ENCODE peak calls at places on chromosomes 16 and 17, in six cellular contexts. One of them, this sample, is unnamed.

GRCh38 chr16:85003076-85003475 is 8.3 kb downstream of the ZDHHC7 start:
- DNase-seq in C1 segment of cervical spinal cord: no peak
- DNase-seq in spleen: no peak
- DNase-seq in ecto neural progenitor cell: no peak
- DNase-seq in iPS DF 19.7: no peak
- DNase-seq in NCI-H2029 treated with DMSO at 0.1 percent for 48 hours: no peak
- DNase-seq in this sample: no peak

GRCh38 chr16:9099131-9099625 is 7.7 kb downstream of the HAPSTR1 start:
- DNase-seq in C1 segment of cervical spinal cord: no peak
- DNase-seq in spleen: peak
- DNase-seq in ecto neural progenitor cell: no peak
- DNase-seq in iPS DF 19.7: no peak
- DNase-seq in NCI-H2029 treated with DMSO at 0.1 percent for 48 hours: no peak
- DNase-seq in this sample: no peak

GRCh38 chr17:75878174-75878998 is at the start of gene TRIM47:
- DNase-seq in C1 segment of cervical spinal cord: peak
- DNase-seq in spleen: peak
- DNase-seq in ecto neural progenitor cell: no peak
- DNase-seq in iPS DF 19.7: no peak
- DNase-seq in NCI-H2029 treated with DMSO at 0.1 percent for 48 hours: no peak
- DNase-seq in this sample: no peak

GRCh38 chr17:38325221-38325851 is 18.4 kb downstream of the GPR179 start:
- DNase-seq in C1 segment of cervical spinal cord: no peak
- DNase-seq in spleen: peak
- DNase-seq in ecto neural progenitor cell: peak
- DNase-seq in iPS DF 19.7: no peak
- DNase-seq in NCI-H2029 treated with DMSO at 0.1 percent for 48 hours: no peak
- DNase-seq in this sample: no peak

GRCh38 chr17:65489413-65490170 is 71.9 kb downstream of the AXIN2 start:
- DNase-seq in C1 segment of cervical spinal cord: no peak
- DNase-seq in spleen: no peak
- DNase-seq in ecto neural progenitor cell: peak
- DNase-seq in iPS DF 19.7: no peak
- DNase-seq in NCI-H2029 treated with DMSO at 0.1 percent for 48 hours: no peak
- DNase-seq in this sample: no peak

GRCh38 chr17:17763136-17763535 is 73.7 kb downstream of the SREBF1 start:
- DNase-seq in C1 segment of cervical spinal cord: no peak
- DNase-seq in spleen: no peak
- DNase-seq in ecto neural progenitor cell: no peak
- DNase-seq in iPS DF 19.7: no peak
- DNase-seq in NCI-H2029 treated with DMSO at 0.1 percent for 48 hours: no peak
- DNase-seq in this sample: no peak

GRCh38 chr17:2959371-2960130 is 103.9 kb downstream of the OR1D5 start:
- DNase-seq in C1 segment of cervical spinal cord: no peak
- DNase-seq in spleen: peak
- DNase-seq in ecto neural progenitor cell: no peak
- DNase-seq in iPS DF 19.7: no peak
- DNase-seq in NCI-H2029 treated with DMSO at 0.1 percent for 48 hours: no peak
- DNase-seq in this sample: no peak

GRCh38 chr17:7356072-7356549 is 1.2 kb downstream of the TMEM95 start:
- DNase-seq in C1 segment of cervical spinal cord: peak
- DNase-seq in spleen: peak
- DNase-seq in ecto neural progenitor cell: peak
- DNase-seq in iPS DF 19.7: peak
- DNase-seq in NCI-H2029 treated with DMSO at 0.1 percent for 48 hours: no peak
- DNase-seq in this sample: no peak

GRCh38 chr17:8791910-8792270 is 7.3 kb downstream of the MFSD6L start:
- DNase-seq in C1 segment of cervical spinal cord: no peak
- DNase-seq in spleen: no peak
- DNase-seq in ecto neural progenitor cell: no peak
- DNase-seq in iPS DF 19.7: no peak
- DNase-seq in NCI-H2029 treated with DMSO at 0.1 percent for 48 hours: no peak
- DNase-seq in this sample: no peak

GRCh38 chr16:1143761-1144450 is 9.0 kb upstream of the CACNA1H start:
- DNase-seq in C1 segment of cervical spinal cord: no peak
- DNase-seq in spleen: no peak
- DNase-seq in ecto neural progenitor cell: no peak
- DNase-seq in iPS DF 19.7: no peak
- DNase-seq in NCI-H2029 treated with DMSO at 0.1 percent for 48 hours: no peak
- DNase-seq in this sample: no peak

GRCh38 chr16:65660390-65660789 is 538.5 kb upstream of the CDH11 start:
- DNase-seq in C1 segment of cervical spinal cord: no peak
- DNase-seq in spleen: no peak
- DNase-seq in ecto neural progenitor cell: no peak
- DNase-seq in iPS DF 19.7: no peak
- DNase-seq in NCI-H2029 treated with DMSO at 0.1 percent for 48 hours: no peak
- DNase-seq in this sample: no peak

GRCh38 chr16:86232496-86232895 is 277.8 kb upstream of the FOXF1 start:
- DNase-seq in C1 segment of cervical spinal cord: no peak
- DNase-seq in spleen: no peak
- DNase-seq in ecto neural progenitor cell: no peak
- DNase-seq in iPS DF 19.7: no peak
- DNase-seq in NCI-H2029 treated with DMSO at 0.1 percent for 48 hours: no peak
- DNase-seq in this sample: no peak

GRCh38 chr17:43994272-43995149 is 9.9 kb upstream of the NAGS start:
- DNase-seq in C1 segment of cervical spinal cord: peak
- DNase-seq in spleen: peak
- DNase-seq in ecto neural progenitor cell: peak
- DNase-seq in iPS DF 19.7: no peak
- DNase-seq in NCI-H2029 treated with DMSO at 0.1 percent for 48 hours: no peak
- DNase-seq in this sample: no peak

GRCh38 chr17:39943702-39944392 is 16.3 kb downstream of the LRRC3C start:
- DNase-seq in C1 segment of cervical spinal cord: no peak
- DNase-seq in spleen: no peak
- DNase-seq in ecto neural progenitor cell: no peak
- DNase-seq in iPS DF 19.7: no peak
- DNase-seq in NCI-H2029 treated with DMSO at 0.1 percent for 48 hours: peak
- DNase-seq in this sample: no peak

GRCh38 chr16:86038923-86039310 is 140.0 kb downstream of the IRF8 start:
- DNase-seq in C1 segment of cervical spinal cord: no peak
- DNase-seq in spleen: no peak
- DNase-seq in ecto neural progenitor cell: no peak
- DNase-seq in iPS DF 19.7: no peak
- DNase-seq in NCI-H2029 treated with DMSO at 0.1 percent for 48 hours: no peak
- DNase-seq in this sample: no peak

GRCh38 chr16:89925596-89926079 is 2.5 kb downstream of the TUBB3 start:
- DNase-seq in C1 segment of cervical spinal cord: no peak
- DNase-seq in spleen: no peak
- DNase-seq in ecto neural progenitor cell: no peak
- DNase-seq in iPS DF 19.7: no peak
- DNase-seq in NCI-H2029 treated with DMSO at 0.1 percent for 48 hours: no peak
- DNase-seq in this sample: no peak

GRCh38 chr17:44216173-44216572 is 3.3 kb downstream of the UBTF start:
- DNase-seq in C1 segment of cervical spinal cord: no peak
- DNase-seq in spleen: peak
- DNase-seq in ecto neural progenitor cell: no peak
- DNase-seq in iPS DF 19.7: no peak
- DNase-seq in NCI-H2029 treated with DMSO at 0.1 percent for 48 hours: no peak
- DNase-seq in this sample: no peak

GRCh38 chr16:55664786-55665407 is 9.1 kb downstream of the SLC6A2 start:
- DNase-seq in C1 segment of cervical spinal cord: no peak
- DNase-seq in spleen: no peak
- DNase-seq in ecto neural progenitor cell: no peak
- DNase-seq in iPS DF 19.7: no peak
- DNase-seq in NCI-H2029 treated with DMSO at 0.1 percent for 48 hours: no peak
- DNase-seq in this sample: no peak

GRCh38 chr16:10951016-10951415 is 6.7 kb downstream of the CLEC16A start:
- DNase-seq in C1 segment of cervical spinal cord: no peak
- DNase-seq in spleen: no peak
- DNase-seq in ecto neural progenitor cell: no peak
- DNase-seq in iPS DF 19.7: no peak
- DNase-seq in NCI-H2029 treated with DMSO at 0.1 percent for 48 hours: no peak
- DNase-seq in this sample: no peak

GRCh38 chr17:37447641-37448040 is 41.0 kb downstream of the TADA2A start:
- DNase-seq in C1 segment of cervical spinal cord: no peak
- DNase-seq in spleen: no peak
- DNase-seq in ecto neural progenitor cell: no peak
- DNase-seq in iPS DF 19.7: no peak
- DNase-seq in NCI-H2029 treated with DMSO at 0.1 percent for 48 hours: no peak
- DNase-seq in this sample: no peak

GRCh38 chr17:82350182-82351030 is 8.6 kb upstream of the TEX19 start:
- DNase-seq in C1 segment of cervical spinal cord: no peak
- DNase-seq in spleen: no peak
- DNase-seq in ecto neural progenitor cell: no peak
- DNase-seq in iPS DF 19.7: no peak
- DNase-seq in NCI-H2029 treated with DMSO at 0.1 percent for 48 hours: no peak
- DNase-seq in this sample: no peak